ENCODE peak calls at places on chromosome 3, in four cellular contexts. One of them, this sample, is unnamed.

GRCh38 chr3:99348451-99348850 is 289.9 kb upstream of the COL8A1 start:
- DNase-seq in non-pigmented ciliary epithelial cell: no peak
- DNase-seq in T-helper 2 cell: no peak
- DNase-seq in sigmoid colon: no peak
- DNase-seq in this sample: no peak

GRCh38 chr3:125186800-125187598 is 25.5 kb downstream of the SLC12A8 start:
- DNase-seq in non-pigmented ciliary epithelial cell: no peak
- DNase-seq in T-helper 2 cell: no peak
- DNase-seq in sigmoid colon: no peak
- DNase-seq in this sample: no peak

GRCh38 chr3:183591881-183592521 is 36.5 kb upstream of the KLHL6 start:
- DNase-seq in non-pigmented ciliary epithelial cell: no peak
- DNase-seq in T-helper 2 cell: peak; percentile 7
- DNase-seq in sigmoid colon: no peak
- DNase-seq in this sample: no peak

GRCh38 chr3:48503406-48504050 is 446 bp downstream of the SHISA5 start:
- DNase-seq in non-pigmented ciliary epithelial cell: no peak
- DNase-seq in T-helper 2 cell: no peak
- DNase-seq in sigmoid colon: peak; percentile 88
- DNase-seq in this sample: no peak

GRCh38 chr3:101703169-101703568 is 16.7 kb upstream of the RPL24 start:
- DNase-seq in non-pigmented ciliary epithelial cell: no peak
- DNase-seq in T-helper 2 cell: no peak
- DNase-seq in sigmoid colon: no peak
- DNase-seq in this sample: no peak

GRCh38 chr3:9280477-9281219 is 31.2 kb upstream of the SRGAP3 start:
- DNase-seq in non-pigmented ciliary epithelial cell: no peak
- DNase-seq in T-helper 2 cell: no peak
- DNase-seq in sigmoid colon: no peak
- DNase-seq in this sample: no peak

GRCh38 chr3:196287066-196287404 is 491 bp downstream of the PCYT1A start:
- DNase-seq in non-pigmented ciliary epithelial cell: no peak
- DNase-seq in T-helper 2 cell: no peak
- DNase-seq in sigmoid colon: peak; percentile 68
- DNase-seq in this sample: no peak

GRCh38 chr3:57006949-57007419 is 53.5 kb upstream of the SPATA12 start:
- DNase-seq in non-pigmented ciliary epithelial cell: no peak
- DNase-seq in T-helper 2 cell: no peak
- DNase-seq in sigmoid colon: peak; percentile 77
- DNase-seq in this sample: no peak

GRCh38 chr3:172367205-172368105 is 80.8 kb downstream of the GHSR start:
- DNase-seq in non-pigmented ciliary epithelial cell: peak; percentile 53
- DNase-seq in T-helper 2 cell: no peak
- DNase-seq in sigmoid colon: no peak
- DNase-seq in this sample: no peak

GRCh38 chr3:191244242-191244867 is 45.3 kb downstream of the OSTN start:
- DNase-seq in non-pigmented ciliary epithelial cell: no peak
- DNase-seq in T-helper 2 cell: no peak
- DNase-seq in sigmoid colon: no peak
- DNase-seq in this sample: no peak

GRCh38 chr3:108006077-108006675 is 84.7 kb downstream of the CD47 start:
- DNase-seq in non-pigmented ciliary epithelial cell: no peak
- DNase-seq in T-helper 2 cell: no peak
- DNase-seq in sigmoid colon: no peak
- DNase-seq in this sample: no peak

GRCh38 chr3:183885766-183886165 is 1.1 kb upstream of the PARL start:
- DNase-seq in non-pigmented ciliary epithelial cell: no peak
- DNase-seq in T-helper 2 cell: no peak
- DNase-seq in sigmoid colon: no peak
- DNase-seq in this sample: no peak

GRCh38 chr3:25854635-25855034 is 64.7 kb downstream of the OXSM start:
- DNase-seq in non-pigmented ciliary epithelial cell: peak; percentile 56
- DNase-seq in T-helper 2 cell: no peak
- DNase-seq in sigmoid colon: no peak
- DNase-seq in this sample: no peak

GRCh38 chr3:134370611-134371451 is 3.4 kb downstream of the AMOTL2 start:
- DNase-seq in non-pigmented ciliary epithelial cell: no peak
- DNase-seq in T-helper 2 cell: no peak
- DNase-seq in sigmoid colon: peak; percentile 64
- DNase-seq in this sample: no peak

GRCh38 chr3:133744241-133744640 is 2.0 kb upstream of the TF start:
- DNase-seq in non-pigmented ciliary epithelial cell: no peak
- DNase-seq in T-helper 2 cell: no peak
- DNase-seq in sigmoid colon: no peak
- DNase-seq in this sample: no peak

GRCh38 chr3:14758297-14758696 is 60.5 kb upstream of the FGD5 start:
- DNase-seq in non-pigmented ciliary epithelial cell: no peak
- DNase-seq in T-helper 2 cell: no peak
- DNase-seq in sigmoid colon: no peak
- DNase-seq in this sample: no peak

GRCh38 chr3:23877324-23877980 is 39.3 kb downstream of the NKIRAS1 start:
- DNase-seq in non-pigmented ciliary epithelial cell: no peak
- DNase-seq in T-helper 2 cell: no peak
- DNase-seq in sigmoid colon: no peak
- DNase-seq in this sample: no peak

GRCh38 chr3:13711911-13712650 is 163.2 kb downstream of the FBLN2 start:
- DNase-seq in non-pigmented ciliary epithelial cell: no peak
- DNase-seq in T-helper 2 cell: no peak
- DNase-seq in sigmoid colon: peak; percentile 33
- DNase-seq in this sample: peak; percentile 47

GRCh38 chr3:73734376-73734775 is 109.6 kb upstream of the PDZRN3 start:
- DNase-seq in non-pigmented ciliary epithelial cell: no peak
- DNase-seq in T-helper 2 cell: no peak
- DNase-seq in sigmoid colon: no peak
- DNase-seq in this sample: no peak

GRCh38 chr3:45215466-45215865 is 10.6 kb downstream of the TMEM158 start:
- DNase-seq in non-pigmented ciliary epithelial cell: no peak
- DNase-seq in T-helper 2 cell: no peak
- DNase-seq in sigmoid colon: no peak
- DNase-seq in this sample: no peak

GRCh38 chr3:118760611-118761606 is 273.7 kb downstream of the IGSF11 start:
- DNase-seq in non-pigmented ciliary epithelial cell: peak; percentile 5
- DNase-seq in T-helper 2 cell: no peak
- DNase-seq in sigmoid colon: no peak
- DNase-seq in this sample: no peak

GRCh38 chr3:53083496-53083895 is 37.6 kb upstream of the SFMBT1 start:
- DNase-seq in non-pigmented ciliary epithelial cell: no peak
- DNase-seq in T-helper 2 cell: no peak
- DNase-seq in sigmoid colon: peak; percentile 73
- DNase-seq in this sample: no peak

GRCh38 chr3:87997298-87997697 is 61.5 kb downstream of the CGGBP1 start:
- DNase-seq in non-pigmented ciliary epithelial cell: no peak
- DNase-seq in T-helper 2 cell: no peak
- DNase-seq in sigmoid colon: no peak
- DNase-seq in this sample: no peak

GRCh38 chr3:158696618-158697017 is 24.2 kb upstream of the LXN start:
- DNase-seq in non-pigmented ciliary epithelial cell: no peak
- DNase-seq in T-helper 2 cell: no peak
- DNase-seq in sigmoid colon: no peak
- DNase-seq in this sample: no peak

GRCh38 chr3:122005033-122005565 is 16.9 kb downstream of the ILDR1 start:
- DNase-seq in non-pigmented ciliary epithelial cell: no peak
- DNase-seq in T-helper 2 cell: no peak
- DNase-seq in sigmoid colon: no peak
- DNase-seq in this sample: no peak

GRCh38 chr3:136042608-136043221 is 77.2 kb downstream of the PPP2R3A start:
- DNase-seq in non-pigmented ciliary epithelial cell: peak; percentile 9
- DNase-seq in T-helper 2 cell: no peak
- DNase-seq in sigmoid colon: no peak
- DNase-seq in this sample: no peak

GRCh38 chr3:87218560-87218959 is 8.5 kb upstream of the CHMP2B start:
- DNase-seq in non-pigmented ciliary epithelial cell: no peak
- DNase-seq in T-helper 2 cell: no peak
- DNase-seq in sigmoid colon: no peak
- DNase-seq in this sample: no peak

GRCh38 chr3:43468141-43468540 is 153.7 kb downstream of the ANO10 start:
- DNase-seq in non-pigmented ciliary epithelial cell: no peak
- DNase-seq in T-helper 2 cell: no peak
- DNase-seq in sigmoid colon: no peak
- DNase-seq in this sample: no peak

GRCh38 chr3:23691343-23691895 is 114.3 kb upstream of the UBE2E1 start:
- DNase-seq in non-pigmented ciliary epithelial cell: no peak
- DNase-seq in T-helper 2 cell: no peak
- DNase-seq in sigmoid colon: no peak
- DNase-seq in this sample: no peak

GRCh38 chr3:158794936-158795518 is 6.8 kb upstream of the MFSD1 start:
- DNase-seq in non-pigmented ciliary epithelial cell: no peak
- DNase-seq in T-helper 2 cell: no peak
- DNase-seq in sigmoid colon: no peak
- DNase-seq in this sample: no peak

This sample was measured in vagina.